ENCODE peak calls at places on chromosomes 11 and 22, in seven cellular contexts. L is fibroblast of lung, C is HepG2, W is GM23248, H is HCT116, F is mammary epithelial cell, Z is PC-3. J is an unnamed sample. For H4K20me1, the result is how much of the 10 kb centered on the place peaks cover.

GRCh38 chr11:69122642-69123431 is 32.9 kb upstream of the SMIM38 start:
- DNase-seq in F (peak), L (peak), C (peak), W (peak), H (peak), Z (peak), J (peak)

GRCh38 chr11:95338430-95338991 is 107.5 kb upstream of the SESN3 start:
- DNase-seq in C (no peak), Z (no peak), F (no peak), L (peak), W (peak), H (no peak), J (no peak)

GRCh38 chr11:84316866-84317560 is 1030.8 kb upstream of the CCDC90B start:
- DNase-seq in W (peak), C (no peak), L (peak), Z (peak), F (no peak), H (no peak), J (no peak)

GRCh38 chr11:113663567-113663966 is 42.5 kb downstream of the TMPRSS5 start:
- DNase-seq in W (peak), L (no peak), F (no peak), H (no peak), C (no peak), Z (peak), J (no peak)

GRCh38 chr11:60005360-60005759 is 11.6 kb upstream of the OOSP4B start:
- DNase-seq in L (no peak), Z (peak), W (peak), C (no peak), H (no peak), F (peak), J (no peak)

GRCh38 chr11:90148900-90149299 is 14.4 kb downstream of the NAALAD2 start:
- DNase-seq in H (no peak), C (no peak), W (peak), F (no peak), Z (peak), L (no peak), J (no peak)

GRCh38 chr11:105937738-105938137 is 84.3 kb downstream of the MSANTD4 start:
- DNase-seq in Z (no peak), W (peak), L (peak), H (peak), C (no peak), F (peak), J (no peak)

GRCh38 chr11:113977701-113978100 is 2.8 kb downstream of the HTR3A start:
- DNase-seq in L (no peak), W (no peak), C (no peak), Z (no peak), F (no peak), H (no peak), J (no peak)

GRCh38 chr22:27801197-27801615 is 350 bp downstream of the MN1 start:
- DNase-seq in Z (peak), L (no peak), F (peak), C (no peak), W (peak), H (no peak), J (peak)

GRCh38 chr22:33873666-33874065 is 46.6 kb downstream of the LARGE1 start:
- DNase-seq in F (no peak), Z (no peak), W (no peak), C (no peak), H (no peak), L (no peak), J (no peak)

GRCh38 chr22:27650572-27650971 is 151.0 kb downstream of the MN1 start:
- DNase-seq in C (no peak), H (no peak), W (no peak), L (no peak), F (no peak), Z (no peak), J (no peak)

GRCh38 chr22:20211409-20211996 is 56.6 kb downstream of the RTN4R start:
- DNase-seq in W (no peak), F (no peak), H (no peak), L (no peak), C (no peak), Z (no peak), J (no peak)

GRCh38 chr22:49963647-49964026 is 3.1 kb downstream of the PIM3 start:
- DNase-seq in H (no peak), C (no peak), L (no peak), W (no peak), F (no peak), Z (no peak), J (no peak)

DNA sequence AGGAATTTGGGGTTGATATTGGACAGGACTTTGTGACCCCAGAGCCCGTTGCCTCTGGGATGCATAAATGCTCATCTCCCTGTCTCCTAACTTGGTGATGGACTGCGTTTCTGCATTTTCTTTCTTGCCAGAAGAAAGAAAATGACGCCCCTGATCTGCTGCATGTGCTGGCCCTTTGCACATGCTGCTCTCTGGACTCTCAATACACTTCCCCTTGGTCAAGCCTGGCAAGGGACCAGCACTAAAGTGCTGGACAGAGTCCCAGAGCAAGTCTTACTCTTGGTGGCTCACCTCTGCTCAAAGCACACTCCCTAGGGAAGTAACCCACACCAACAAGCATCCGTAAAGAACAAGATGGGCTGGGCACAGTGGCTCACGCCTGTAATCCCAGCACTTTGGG is 40.7 kb downstream of the MYH9 start:
- DNase-seq in W (no peak), Z (no peak), F (no peak), H (no peak), C (no peak), L (no peak), J (no peak)
- H4K20me1 ChIP-seq in W (under half), Z (half or more), F (under half), H (under half), C (under half), L (under half), J (half or more)

DNA sequence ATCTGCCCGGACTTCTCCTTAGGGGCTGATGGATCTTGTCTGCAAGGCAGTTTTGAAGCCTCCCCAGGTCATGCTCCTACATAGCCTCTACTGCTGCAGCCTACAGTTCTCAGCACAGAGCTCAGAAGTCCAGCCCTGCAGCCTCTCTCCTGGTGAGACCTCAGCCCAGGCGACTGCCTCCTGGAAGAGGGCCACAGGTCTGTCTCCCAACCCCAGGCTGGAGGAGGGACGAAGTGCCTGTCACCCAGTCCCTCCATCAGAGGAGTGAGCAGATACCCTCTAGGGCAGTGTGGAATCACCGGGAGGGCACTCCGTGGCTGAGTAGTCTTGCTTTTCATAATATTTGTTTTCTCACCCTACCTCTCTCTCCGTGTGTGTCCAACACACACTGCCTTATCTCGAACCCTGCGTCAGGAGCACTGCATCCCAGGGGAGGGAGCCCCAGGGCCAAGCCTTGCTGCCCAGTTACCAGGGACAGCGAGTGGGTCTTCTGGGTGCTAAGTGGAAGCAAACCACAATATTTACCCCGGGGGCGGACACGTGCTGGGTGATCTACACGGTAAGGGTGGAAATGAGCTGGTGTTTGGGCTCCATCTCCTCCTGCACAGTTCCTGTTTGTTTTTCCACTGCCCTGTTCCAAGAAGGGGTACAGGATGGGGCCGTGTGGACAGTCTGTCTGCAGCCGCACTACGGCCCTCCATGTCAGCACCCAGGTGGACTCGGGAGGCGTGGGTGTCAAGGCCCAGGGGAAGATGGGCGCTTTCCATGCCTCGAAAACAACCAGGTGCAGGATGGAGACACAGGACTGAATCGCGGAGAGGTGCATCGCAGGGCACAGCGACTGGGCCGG is 133.8 kb upstream of the HSD17B12 start:
- DNase-seq in W (no peak), L (no peak), F (no peak), C (no peak), H (no peak), Z (no peak), J (no peak)
- TF ChIP-seq EZH2 in W (no peak), L (no peak), F (no peak), C (no peak), H (no peak), Z (no peak), J (no peak)

GRCh38 chr11:121706884-121707283 is 254.1 kb upstream of the SORL1-AS1 start:
- DNase-seq in H (no peak), W (no peak), L (no peak), F (no peak), C (no peak), Z (no peak), J (no peak)
- H3K27ac ChIP-seq in H (no peak), W (no peak), L (no peak), F (no peak), C (no peak), Z (no peak), J (no peak)

DNA sequence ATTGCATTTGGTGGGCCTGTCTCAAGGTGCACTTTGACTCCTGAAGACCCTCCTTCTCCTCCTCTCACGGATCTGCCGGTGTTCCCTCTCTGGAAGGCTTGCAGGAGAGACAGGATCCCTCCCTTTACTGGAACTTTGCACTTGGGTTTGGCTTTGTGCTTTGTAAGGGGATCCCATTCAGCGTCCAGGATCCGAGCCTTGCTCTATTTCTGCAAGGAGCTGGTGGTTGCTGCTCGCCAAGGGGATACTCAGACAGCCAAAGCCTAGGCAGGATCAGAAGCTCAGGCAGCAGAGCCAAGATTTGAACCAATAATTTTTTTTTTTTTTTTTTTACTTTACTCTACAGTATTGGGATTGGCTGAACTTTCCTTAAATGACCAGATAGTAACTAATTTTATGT is 25.0 kb downstream of the BCR start:
- DNase-seq in W (no peak), F (no peak), H (no peak), C (no peak), L (no peak), Z (no peak), J (no peak)
- H4K20me1 ChIP-seq in W (under half), F (under half), H (under half), C (under half), L (under half), Z (under half), J (under half)

DNA sequence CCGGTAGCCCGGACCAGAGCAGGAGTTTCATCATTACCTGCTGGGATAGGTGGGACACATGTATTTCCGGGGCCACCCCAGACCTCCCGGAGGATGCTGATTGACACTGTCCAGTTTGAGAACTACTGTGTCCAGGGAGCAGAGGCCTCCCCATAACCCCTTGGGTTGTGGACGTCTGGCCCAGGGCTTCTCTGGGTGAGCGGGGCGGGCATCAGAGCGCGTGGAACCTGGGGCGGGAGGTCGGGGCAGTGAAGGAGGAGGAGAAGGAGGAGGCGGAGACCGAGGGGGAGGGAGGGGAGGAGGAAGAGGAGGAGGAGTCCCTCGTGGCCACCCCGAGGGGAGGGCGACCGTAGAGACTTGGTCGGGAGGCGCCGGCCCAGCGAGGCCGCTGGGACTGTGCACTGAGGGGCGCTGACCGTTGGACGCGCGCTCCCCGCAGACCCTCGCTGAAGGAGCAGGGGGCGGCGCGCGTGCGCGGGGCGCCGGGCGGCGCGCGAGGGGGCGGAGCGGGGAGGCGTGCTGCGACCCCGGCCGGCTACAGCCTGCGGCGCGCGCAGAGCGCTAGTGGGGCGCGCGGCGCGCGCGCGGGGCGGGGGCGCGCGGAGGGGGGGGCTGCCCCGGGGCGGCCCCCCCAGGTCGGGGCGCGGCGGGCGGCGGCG is at the start of gene GRK3:
- DNase-seq in F (peak), C (no peak), Z (no peak), L (peak), W (peak), H (peak), J (peak)
- TF ChIP-seq EZH2 in F (no peak), C (no peak), Z (no peak), L (no peak), W (no peak), H (no peak), J (no peak)

GRCh38 chr11:30291331-30291730 is 31.6 kb upstream of the ARL14EP start:
- DNase-seq in Z (no peak), C (no peak), W (no peak), F (no peak), L (no peak), H (no peak), J (no peak)
- H3K27ac ChIP-seq in Z (no peak), C (no peak), W (no peak), F (no peak), L (no peak), H (no peak), J (no peak)

J was measured in PC-9.